ENCODE peak calls at places on chromosomes 6 and 20, in five cellular contexts. V, Y, L, B and U are unnamed samples. For H3K4me1, the result is how much of the 10 kb centered on the place peaks cover.

GRCh38 chr20:62239278-62239879 is 1.1 kb downstream of the OSBPL2 start:
- DNase-seq in V (no peak), Y (no peak), L (no peak), B (no peak), U (peak)

GRCh38 chr6:81054011-81054410 is 698.5 kb downstream of the TENT5A start:
- DNase-seq in V (no peak), Y (no peak), L (no peak), B (no peak), U (peak)

GRCh38 chr20:39878809-39879208 is 810.2 kb downstream of the MAFB start:
- DNase-seq in V (peak), Y (no peak), L (peak), B (no peak), U (peak)

GRCh38 chr6:3911614-3912336 is 62.6 kb downstream of the FAM50B start:
- DNase-seq in V (peak), Y (peak), L (peak), B (peak), U (peak)

GRCh38 chr20:10427060-10427692 is 6.8 kb downstream of the MKKS start:
- DNase-seq in V (no peak), Y (no peak), L (peak), B (peak), U (peak)

GRCh38 chr6:170294813-170295518 is 4.1 kb upstream of the DLL1 start:
- DNase-seq in V (no peak), Y (no peak), L (no peak), B (no peak), U (no peak)

GRCh38 chr6:160775730-160776129 is 73.7 kb downstream of the PLG start:
- DNase-seq in V (no peak), Y (no peak), L (no peak), B (no peak), U (no peak)

GRCh38 chr6:39791311-39791710 is 865 bp upstream of the DAAM2 start:
- DNase-seq in V (no peak), Y (no peak), L (no peak), B (no peak), U (peak)

GRCh38 chr6:56235245-56235644 is 12.1 kb downstream of the COL21A1 start:
- DNase-seq in V (no peak), Y (no peak), L (no peak), B (no peak), U (no peak)

GRCh38 chr6:56490994-56491393 is 151.7 kb downstream of the DST start:
- DNase-seq in V (no peak), Y (no peak), L (peak), B (no peak), U (peak)

GRCh38 chr6:56714982-56715456 is 72.3 kb upstream of the DST start:
- DNase-seq in V (no peak), Y (peak), L (peak), B (no peak), U (peak)

GRCh38 chr6:3624268-3625136 is 127.0 kb downstream of the PXDC1 start:
- DNase-seq in V (no peak), Y (no peak), L (no peak), B (no peak), U (no peak)

GRCh38 chr6:4973972-4974885 is 29.6 kb downstream of the RPP40 start:
- DNase-seq in V (no peak), Y (no peak), L (no peak), B (peak), U (peak)

GRCh38 chr6:56977192-56977591 is 22.3 kb downstream of the BEND6 start:
- DNase-seq in V (no peak), Y (no peak), L (no peak), B (no peak), U (peak)

GRCh38 chr6:16759646-16760535 is 1.4 kb downstream of the ATXN1 start:
- DNase-seq in V (no peak), Y (no peak), L (peak), B (peak), U (peak)

GRCh38 chr6:161477901-161478425 is 204.1 kb upstream of the AGPAT4 start:
- DNase-seq in V (no peak), Y (no peak), L (no peak), B (no peak), U (no peak)

GRCh38 chr20:23622839-23623343 is 14.9 kb downstream of the CST3 start:
- DNase-seq in V (no peak), Y (peak), L (peak), B (peak), U (peak)

GRCh38 chr6:158057213-158057987 is 75.7 kb downstream of the SYNJ2 start:
- DNase-seq in V (peak), Y (peak), L (peak), B (no peak), U (peak)

GRCh38 chr6:31559958-31560696 is 12.0 kb upstream of the LTA start:
- DNase-seq in V (no peak), Y (no peak), L (peak), B (peak), U (peak)

GRCh38 chr6:140779341-140779740 is 1353.4 kb upstream of the GJE1 start:
- DNase-seq in V (peak), Y (no peak), L (peak), B (no peak), U (peak)

GRCh38 chr20:53126185-53126584 is 154.0 kb downstream of the TSHZ2 start:
- DNase-seq in V (no peak), Y (no peak), L (peak), B (no peak), U (no peak)

GRCh38 chr20:11232249-11232648 is 558.5 kb upstream of the JAG1 start:
- DNase-seq in V (no peak), Y (no peak), L (no peak), B (no peak), U (no peak)

GRCh38 chr20:34824026-34824860 is 1.2 kb downstream of the NCOA6 start:
- DNase-seq in V (no peak), Y (peak), L (peak), B (peak), U (peak)

DNA sequence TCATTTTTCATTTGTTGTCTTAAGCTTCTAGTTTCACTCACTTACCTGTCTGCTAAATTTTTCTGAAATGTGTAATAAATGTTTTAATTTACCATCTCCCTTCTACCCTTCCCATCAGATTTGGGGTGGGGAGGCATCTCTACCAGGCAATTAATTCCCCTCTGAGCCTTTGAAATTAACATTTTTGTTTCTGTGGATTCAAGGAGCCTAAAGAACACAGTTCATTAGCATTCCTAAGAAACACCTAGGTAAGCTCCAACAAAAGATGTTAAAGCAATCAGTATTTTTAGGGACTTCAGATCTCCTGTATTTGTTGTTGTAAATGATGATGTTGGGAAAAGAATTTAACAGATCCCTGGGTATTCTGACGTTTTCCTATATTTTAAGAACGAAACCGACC is 6.6 kb downstream of the TOP1 start:
- DNase-seq in V (no peak), Y (no peak), L (no peak), B (no peak), U (no peak)
- H3K4me1 ChIP-seq in V (under half), Y (under half), L (under half), B (half or more), U (under half)

DNA sequence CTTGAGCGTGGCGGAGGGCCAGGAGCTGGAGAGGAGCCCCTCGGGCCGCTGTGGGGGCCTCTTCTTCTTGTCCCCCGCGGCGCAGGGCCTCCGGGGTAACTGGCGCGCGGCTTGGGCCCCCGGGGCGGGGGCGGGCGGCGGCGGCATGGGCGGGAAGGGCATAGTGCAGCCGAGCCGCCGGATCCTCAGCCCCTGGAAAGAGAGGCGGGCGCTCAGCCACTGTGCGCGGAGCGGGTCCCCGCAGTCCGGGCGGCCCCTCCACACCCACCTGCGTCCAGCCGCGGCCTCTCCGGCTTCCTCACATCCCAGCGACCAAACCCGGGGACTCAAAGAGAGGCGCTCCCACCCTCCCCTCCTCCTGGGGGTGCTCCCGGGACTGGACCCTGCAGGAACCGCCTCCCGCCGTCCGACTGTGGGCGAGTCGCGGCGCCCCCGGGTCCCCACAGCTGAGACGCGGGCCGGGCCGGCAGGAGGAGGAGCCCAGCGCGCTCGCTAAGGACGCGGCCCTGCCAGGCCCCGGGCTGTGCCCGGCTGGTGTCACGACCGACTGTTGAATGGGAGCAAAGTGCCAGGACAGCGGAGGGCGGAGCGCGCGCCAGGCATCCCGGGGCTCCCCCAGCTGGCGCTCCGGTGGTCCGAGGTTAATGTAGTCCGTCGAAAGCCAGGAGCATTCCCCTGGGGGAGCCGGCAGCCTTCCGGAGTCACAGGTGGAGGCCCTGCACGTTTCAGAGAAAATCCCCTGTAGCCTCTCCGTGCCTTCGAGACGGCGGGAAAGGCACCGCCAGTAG is at the start of gene PRR18:
- DNase-seq in V (no peak), Y (no peak), L (no peak), B (peak), U (peak)
- TF ChIP-seq EZH2 in V (peak), Y (no peak), L (peak), B (peak), U (no peak)

GRCh38 chr6:136784910-136785746 is 7.1 kb downstream of the MAP3K5 start:
- DNase-seq in V (no peak), Y (no peak), L (no peak), B (no peak), U (no peak)

GRCh38 chr6:136784271-136784664 is 8.0 kb downstream of the MAP3K5 start:
- DNase-seq in V (no peak), Y (no peak), L (no peak), B (no peak), U (no peak)

GRCh38 chr6:136782021-136782770 is 10.1 kb downstream of the MAP3K5 start:
- DNase-seq in V (no peak), Y (no peak), L (peak), B (no peak), U (peak)

GRCh38 chr6:136783021-136783420 is 9.3 kb downstream of the MAP3K5 start:
- DNase-seq in V (no peak), Y (no peak), L (no peak), B (no peak), U (no peak)

GRCh38 chr6:136783495-136784270 is 8.6 kb downstream of the MAP3K5 start:
- DNase-seq in V (no peak), Y (no peak), L (no peak), B (no peak), U (no peak)
- H3K4me1 ChIP-seq in V (under half), Y (under half), L (under half), B (under half), U (under half)

DNA sequence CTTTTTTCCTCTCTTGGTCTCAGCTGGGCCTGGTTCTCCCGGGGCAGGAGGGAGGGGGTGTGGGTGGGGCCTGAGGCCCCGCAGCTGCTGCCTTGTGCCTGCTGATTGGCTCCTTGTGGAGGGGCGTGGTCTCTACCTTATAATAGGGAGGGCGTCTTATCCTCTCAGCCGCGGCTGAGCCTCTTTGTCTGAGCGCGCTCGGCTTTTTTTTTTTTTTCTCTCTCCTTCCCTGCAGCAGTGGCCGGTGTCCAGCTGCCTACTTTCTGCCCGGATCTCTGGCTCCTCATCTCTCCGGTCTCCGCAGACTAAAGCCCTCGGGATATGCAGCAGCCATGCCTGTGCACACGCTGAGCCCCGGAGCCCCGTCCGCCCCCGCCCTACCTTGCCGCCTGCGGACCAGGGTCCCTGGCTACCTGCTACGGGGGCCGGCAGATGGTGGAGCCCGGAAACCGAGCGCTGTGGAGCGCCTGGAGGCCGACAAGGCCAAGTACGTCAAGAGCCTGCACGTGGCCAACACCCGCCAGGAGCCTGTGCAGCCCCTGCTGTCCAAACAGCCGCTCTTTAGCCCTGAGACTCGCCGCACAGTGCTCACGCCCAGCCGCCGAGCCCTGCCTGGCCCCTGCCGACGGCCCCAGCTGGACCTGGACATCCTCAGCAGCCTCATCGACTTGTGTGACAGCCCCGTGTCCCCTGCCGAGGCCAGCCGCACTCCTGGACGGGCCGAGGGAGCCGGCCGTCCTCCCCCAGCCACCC is 11.1 kb downstream of the FAM110A start:
- DNase-seq in V (peak), Y (peak), L (peak), B (peak), U (peak)
- TF ChIP-seq EZH2 in V (no peak), Y (no peak), L (no peak), B (no peak), U (no peak)

GRCh38 chr6:11218477-11218826 is 14.0 kb downstream of the NEDD9 start:
- DNase-seq in V (no peak), Y (no peak), L (no peak), B (no peak), U (no peak)
- H3K4me1 ChIP-seq in V (under half), Y (under half), L (under half), B (under half), U (under half)

DNA sequence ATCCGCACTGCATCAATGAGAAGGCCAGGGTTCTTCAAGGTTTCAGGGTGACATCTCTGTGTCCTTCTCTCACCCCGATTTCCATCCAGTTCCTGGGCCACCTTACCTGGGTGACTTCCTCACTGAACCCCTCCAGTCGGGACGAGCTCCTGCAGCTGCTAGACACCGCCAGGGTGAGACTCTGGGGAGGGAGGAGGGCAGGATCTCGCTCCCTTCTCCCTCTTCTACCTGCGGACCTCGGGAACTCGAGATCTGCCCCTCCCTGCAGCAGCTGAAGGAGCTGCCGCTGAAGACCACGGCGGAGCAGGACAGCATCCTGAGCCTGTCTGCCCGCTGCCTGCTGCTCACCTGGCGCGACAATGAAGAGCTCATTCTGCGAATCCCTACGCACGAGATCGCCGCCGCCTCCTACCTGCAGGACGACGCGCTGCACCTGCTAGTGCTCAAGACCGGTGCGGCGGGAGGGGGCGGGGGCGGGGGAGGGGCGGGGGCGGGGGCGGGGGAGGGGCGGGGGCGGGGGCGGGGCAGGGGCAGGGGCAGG is 7.5 kb downstream of the CCM2L start:
- DNase-seq in V (no peak), Y (peak), L (peak), B (peak), U (no peak)
- TF ChIP-seq EZH2 in V (peak), Y (no peak), L (no peak), B (no peak), U (no peak)

GRCh38 chr20:31605031-31605901 is at the start of gene ID1:
- DNase-seq in V (no peak), Y (peak), L (peak), B (peak), U (peak)

GRCh38 chr20:31605902-31606677 is 1.0 kb downstream of the ID1 start:
- DNase-seq in V (no peak), Y (no peak), L (peak), B (peak), U (peak)

GRCh38 chr20:31607640-31608255 is 2.7 kb downstream of the ID1 start:
- DNase-seq in V (no peak), Y (peak), L (peak), B (no peak), U (peak)

GRCh38 chr20:31606928-31607639 is 2.0 kb downstream of the ID1 start:
- DNase-seq in V (no peak), Y (peak), L (peak), B (peak), U (peak)

DNA sequence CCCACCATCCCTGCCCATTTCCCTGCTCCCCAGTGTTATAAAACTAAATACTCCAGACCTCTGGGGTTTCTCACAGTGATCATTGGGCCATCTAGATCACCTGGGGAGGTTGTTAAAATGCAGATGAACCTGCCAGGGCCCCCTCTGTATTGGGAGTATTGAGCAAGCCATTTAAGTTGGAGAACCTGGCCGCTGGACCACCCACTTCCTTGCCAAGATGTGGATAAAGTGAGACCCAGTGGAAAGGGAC is 1.5 kb downstream of the ID1 start:
- DNase-seq in V (no peak), Y (no peak), L (no peak), B (no peak), U (no peak)
- H3K4me1 ChIP-seq in V (under half), Y (half or more), L (half or more), B (under half), U (under half)